ENCODE peak calls at places on chromosomes 4 and X, in five cellular contexts. A, J, D, L and G are unnamed samples.

GRCh38 chrX:105116541-105116940 is 104.0 kb downstream of the TEX13A start:
- DNase-seq in A (no peak), D (peak; percentile 62), L (no peak), J (no peak), G (no peak)

GRCh38 chr4:46886711-46887110 is 22.3 kb downstream of the COX7B2 start:
- DNase-seq in A (no peak), D (peak; percentile 45), L (no peak), J (no peak), G (no peak)

GRCh38 chr4:93184093-93184492 is 644.5 kb upstream of the ATOH1 start:
- DNase-seq in A (no peak), J (no peak), L (no peak), D (no peak), G (no peak)

GRCh38 chr4:38177035-38177791 is 217.0 kb downstream of the PTTG2 start:
- DNase-seq in D (no peak), L (peak; percentile 58), J (no peak), A (peak; percentile 46), G (peak; percentile 19)

GRCh38 chr4:112736718-112737135 is 99.8 kb downstream of the LARP7 start:
- DNase-seq in L (no peak), D (no peak), J (no peak), A (no peak), G (no peak)

GRCh38 chr4:153651041-153651960 is 32.8 kb upstream of the TLR2 start:
- DNase-seq in J (no peak), L (peak; percentile 16), D (no peak), A (peak; percentile 82), G (peak; percentile 27)

GRCh38 chr4:62709618-62710252 is 1509.6 kb downstream of the ADGRL3 start:
- DNase-seq in A (no peak), L (no peak), J (no peak), D (peak; percentile 80), G (no peak)

GRCh38 chr4:186915816-186916215 is 192.2 kb upstream of the FAT1 start:
- DNase-seq in J (no peak), D (no peak), A (no peak), L (no peak), G (no peak)

GRCh38 chr4:176742211-176742610 is 50.5 kb downstream of the VEGFC start:
- DNase-seq in D (no peak), L (no peak), A (no peak), J (no peak), G (no peak)

GRCh38 chrX:46630141-46630540 is 56.6 kb downstream of the CHST7 start:
- DNase-seq in L (no peak), D (peak; percentile 51), J (no peak), A (no peak), G (no peak)

GRCh38 chr4:53136954-53137353 is 228.9 kb downstream of the SCFD2 start:
- DNase-seq in J (no peak), A (no peak), D (no peak), L (no peak), G (no peak)

GRCh38 chrX:3638280-3638873 is 75.1 kb downstream of the PRKX start:
- DNase-seq in J (no peak), D (peak; percentile 81), A (no peak), L (no peak), G (no peak)

GRCh38 chr4:152590179-152591031 is 54.5 kb upstream of the FBXW7 start:
- DNase-seq in A (no peak), L (no peak), J (no peak), D (peak; percentile 93), G (no peak)

DNA sequence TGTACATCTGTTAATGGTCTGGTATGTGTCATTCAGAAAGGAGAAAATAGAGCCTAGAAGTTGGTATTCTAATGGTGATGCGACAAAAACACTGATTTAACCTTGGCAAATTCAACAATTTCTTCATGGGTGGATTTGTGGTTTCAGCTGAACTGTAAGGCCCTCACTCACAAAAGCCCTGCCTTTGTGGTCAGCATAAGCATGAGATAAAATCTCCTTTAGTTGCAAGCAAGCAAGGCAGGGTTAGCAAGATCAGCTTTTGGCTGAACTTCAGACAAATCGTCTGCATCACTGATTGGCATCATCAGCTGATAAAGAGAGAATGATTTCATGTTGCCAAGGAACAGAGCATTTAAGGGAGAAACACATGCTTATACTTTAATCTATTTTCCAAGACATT is 2582.1 kb downstream of the PCDH7 start:
- DNase-seq in J (no peak), D (peak; percentile 17), A (no peak), L (no peak), G (no peak)
- H3K36me3 ChIP-seq in J (no peaks in the 10 kb centered on the region), D (no peaks in the 10 kb centered on the region), A (no peaks in the 10 kb centered on the region), L (no peaks in the 10 kb centered on the region), G (no peaks in the 10 kb centered on the region)

GRCh38 chrX:27998666-27999065 is 17.4 kb upstream of the DCAF8L1 start:
- DNase-seq in D (no peak), A (no peak), L (no peak), J (no peak), G (no peak)
- H3K4me3 ChIP-seq in D (no peak overlapping the region), A (no peak overlapping the region), L (no peak overlapping the region), J (no peak overlapping the region), G (no peak overlapping the region)

DNA sequence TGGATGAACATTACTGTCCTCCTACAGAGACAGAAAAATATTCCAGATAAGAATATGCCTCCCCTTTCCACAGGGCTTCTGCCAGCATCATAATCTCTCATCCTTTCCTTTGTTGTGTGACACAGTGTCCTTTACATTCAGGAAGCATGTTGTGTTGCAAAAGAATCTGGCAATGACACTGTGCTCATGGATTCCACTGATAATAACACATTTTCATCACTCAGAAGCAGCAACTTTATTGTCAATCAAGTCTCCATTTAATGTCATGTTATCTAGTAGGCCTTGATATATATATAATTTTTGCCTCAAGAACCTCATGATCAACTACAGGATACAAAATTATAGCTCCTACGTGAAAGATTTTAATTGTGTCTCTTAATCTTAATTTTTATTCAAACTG is 833.9 kb downstream of the FSTL5 start:
- DNase-seq in A (no peak), L (no peak), J (no peak), D (no peak), G (no peak)
- H3K36me3 ChIP-seq in A (no peaks in the 10 kb centered on the region), L (no peaks in the 10 kb centered on the region), J (no peaks in the 10 kb centered on the region), D (no peaks in the 10 kb centered on the region), G (no peaks in the 10 kb centered on the region)

DNA sequence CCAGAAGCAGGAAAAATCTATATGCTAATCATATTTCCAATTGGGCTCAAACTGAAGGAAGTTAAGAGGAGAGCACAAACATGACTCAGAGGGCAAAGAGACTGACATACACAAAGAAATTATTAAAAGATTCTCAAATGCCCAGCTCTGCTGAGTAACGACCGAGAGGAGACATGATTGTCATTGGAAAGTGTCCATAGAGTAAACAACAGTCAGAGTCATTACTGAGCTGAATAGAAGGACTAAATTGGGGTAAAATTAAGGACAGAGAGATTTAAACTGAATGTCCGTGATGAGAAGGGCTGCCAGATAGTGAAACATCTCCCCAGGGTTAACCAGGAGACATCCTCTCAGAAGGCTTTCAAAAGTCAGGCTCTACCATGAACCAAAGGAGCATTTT is 111.2 kb upstream of the GALNT7 start:
- DNase-seq in D (peak; percentile 30), J (no peak), A (no peak), L (no peak), G (no peak)
- H3K4me3 ChIP-seq in D (peak overlapping the region; percentile 67), J (no peak overlapping the region), A (no peak overlapping the region), L (no peak overlapping the region), G (no peak overlapping the region)

GRCh38 chr4:73597594-73597993 is 22.6 kb downstream of the RASSF6 start:
- DNase-seq in J (no peak), D (no peak), A (no peak), L (no peak), G (no peak)

GRCh38 chr4:73596001-73596400 is 24.2 kb downstream of the RASSF6 start:
- DNase-seq in D (no peak), J (no peak), A (no peak), L (no peak), G (no peak)

GRCh38 chr4:73589261-73589847 is 30.9 kb downstream of the RASSF6 start:
- DNase-seq in A (no peak), L (no peak), D (peak; percentile 84), J (no peak), G (no peak)

GRCh38 chr4:73589887-73590801 is 30.1 kb downstream of the RASSF6 start:
- DNase-seq in J (no peak), A (no peak), D (peak; percentile 32), L (no peak), G (no peak)

GRCh38 chr4:73593631-73594241 is 26.5 kb downstream of the RASSF6 start:
- DNase-seq in D (peak; percentile 73), L (no peak), A (no peak), J (no peak), G (no peak)
- H3K36me3 ChIP-seq in D (no peaks in the 10 kb centered on the region), L (no peaks in the 10 kb centered on the region), A (no peaks in the 10 kb centered on the region), J (no peaks in the 10 kb centered on the region), G (no peaks in the 10 kb centered on the region)

GRCh38 chr4:155319506-155319905 is 57.3 kb downstream of the MAP9 start:
- DNase-seq in L (no peak), J (no peak), D (no peak), A (no peak), G (no peak)
- H3K4me3 ChIP-seq in L (no peak overlapping the region), J (no peak overlapping the region), D (no peak overlapping the region), A (no peak overlapping the region), G (no peak overlapping the region)